ENCODE peak calls at places on chromosomes 5 and 9, in ten cellular contexts. J is AG20443, H is HT1080, Q is NCI-H1105 treated with DMSO at 0.1 percent for 48 hours, T is kidney tubule cell, R is T-cell, X is NCI-H2081, W is mammary epithelial cell, E is cardiac muscle cell, O is HS-5. P is an unnamed sample.

GRCh38 chr9:125099816-125100215 is 43.5 kb downstream of the SCAI start:
- DNase-seq in J (no peak), H (no peak), Q (peak; percentile 68), T (no peak), R (no peak), X (no peak), W (no peak), E (no peak), O (no peak), P (no peak)

GRCh38 chr5:5598547-5599113 is 176.2 kb downstream of the ICE1 start:
- DNase-seq in J (no peak), H (peak; percentile 71), Q (no peak), T (no peak), R (no peak), X (peak; percentile 17), W (no peak), E (no peak), O (no peak), P (no peak)

GRCh38 chr5:892390-893136 is at the start of the genes BRD9 and TRIP13:
- DNase-seq in J (peak; percentile 100), H (peak; percentile 81), Q (peak; percentile 68), T (peak; percentile 84), R (peak; percentile 78), X (peak; percentile 94), W (peak; percentile 75), E (peak; percentile 79), O (peak; percentile 39), P (peak; percentile 76)

GRCh38 chr5:39148983-39149534 is 70.3 kb downstream of the FYB1 start:
- DNase-seq in J (peak; percentile 14), H (no peak), Q (no peak), T (peak; percentile 11), R (no peak), X (no peak), W (no peak), E (peak; percentile 33), O (peak; percentile 22), P (peak; percentile 46)

GRCh38 chr9:27150758-27151431 is 41.9 kb downstream of the TEK start:
- DNase-seq in J (no peak), H (peak; percentile 1), Q (no peak), T (no peak), R (no peak), X (no peak), W (no peak), E (peak; percentile 84), O (no peak), P (no peak)

GRCh38 chr9:109238677-109239076 is 71.6 kb upstream of the FRRS1L start:
- DNase-seq in J (peak; percentile 74), H (peak; percentile 51), Q (no peak), T (no peak), R (no peak), X (no peak), W (peak; percentile 81), E (no peak), O (no peak), P (no peak)

GRCh38 chr9:93092171-93092991 is 3.6 kb upstream of the CARD19 start:
- DNase-seq in J (no peak), H (no peak), Q (no peak), T (no peak), R (no peak), X (no peak), W (no peak), E (no peak), O (no peak), P (no peak)

GRCh38 chr9:20835364-20836286 is 151.6 kb downstream of the FOCAD start:
- DNase-seq in J (peak; percentile 14), H (peak; percentile 37), Q (no peak), T (peak; percentile 37), R (no peak), X (peak; percentile 64), W (peak; percentile 54), E (peak; percentile 64), O (no peak), P (no peak)

GRCh38 chr9:124477211-124478013 is 27.2 kb downstream of the ADGRD2 start:
- DNase-seq in J (no peak), H (no peak), Q (peak; percentile 61), T (peak; percentile 3), R (no peak), X (peak; percentile 27), W (peak; percentile 12), E (peak; percentile 5), O (no peak), P (no peak)

GRCh38 chr9:68585034-68585761 is 44.5 kb upstream of the TMEM252 start:
- DNase-seq in J (no peak), H (peak; percentile 8), Q (peak; percentile 21), T (no peak), R (no peak), X (peak; percentile 26), W (no peak), E (no peak), O (no peak), P (no peak)